ENCODE peak calls at places on chromosomes 6 and 20, in four cellular contexts. One of them, this sample, is unnamed.

GRCh38 chr20:11090751-11091150 is 417.0 kb upstream of the JAG1 start:
- DNase-seq in effector memory CD4-positive, alpha-beta T cell: no peak
- DNase-seq in NCI-H345: no peak
- DNase-seq in amniotic epithelial cell: no peak
- DNase-seq in this sample: no peak

GRCh38 chr6:47247227-47247797 is 62.4 kb downstream of the TNFRSF21 start:
- DNase-seq in amniotic epithelial cell: no peak
- DNase-seq in effector memory CD4-positive, alpha-beta T cell: no peak
- DNase-seq in NCI-H345: peak; percentile 26
- DNase-seq in this sample: peak; percentile 19

GRCh38 chr6:87066449-87067288 is 28.2 kb downstream of the CGA start:
- DNase-seq in amniotic epithelial cell: peak; percentile 57
- DNase-seq in NCI-H345: peak; percentile 61
- DNase-seq in effector memory CD4-positive, alpha-beta T cell: peak; percentile 15
- DNase-seq in this sample: peak; percentile 48

GRCh38 chr20:50442526-50442925 is 67.7 kb upstream of the PTPN1 start:
- DNase-seq in amniotic epithelial cell: peak; percentile 69
- DNase-seq in effector memory CD4-positive, alpha-beta T cell: no peak
- DNase-seq in NCI-H345: no peak
- DNase-seq in this sample: no peak

GRCh38 chr20:39048000-39048696 is 86.0 kb downstream of the DHX35 start:
- DNase-seq in amniotic epithelial cell: peak; percentile 58
- DNase-seq in NCI-H345: peak; percentile 79
- DNase-seq in effector memory CD4-positive, alpha-beta T cell: peak; percentile 53
- DNase-seq in this sample: peak; percentile 35

GRCh38 chr6:106913111-106913510 is 61.4 kb downstream of the CD24 start:
- DNase-seq in amniotic epithelial cell: no peak
- DNase-seq in effector memory CD4-positive, alpha-beta T cell: no peak
- DNase-seq in NCI-H345: no peak
- DNase-seq in this sample: no peak

GRCh38 chr6:31142356-31142755 is 3.5 kb upstream of the PSORS1C2 start:
- DNase-seq in amniotic epithelial cell: no peak
- DNase-seq in NCI-H345: no peak
- DNase-seq in effector memory CD4-positive, alpha-beta T cell: no peak
- DNase-seq in this sample: no peak

GRCh38 chr6:75128881-75129570 is 76.8 kb downstream of the COL12A1 start:
- DNase-seq in NCI-H345: no peak
- DNase-seq in amniotic epithelial cell: peak; percentile 87
- DNase-seq in effector memory CD4-positive, alpha-beta T cell: no peak
- DNase-seq in this sample: no peak

GRCh38 chr6:84763397-84764331 is 734 bp downstream of the TBX18 start:
- DNase-seq in NCI-H345: no peak
- DNase-seq in amniotic epithelial cell: peak; percentile 81
- DNase-seq in effector memory CD4-positive, alpha-beta T cell: no peak
- DNase-seq in this sample: no peak

GRCh38 chr6:35731736-35732532 is 4.9 kb upstream of the ARMC12 start:
- DNase-seq in amniotic epithelial cell: peak; percentile 99
- DNase-seq in NCI-H345: peak; percentile 70
- DNase-seq in effector memory CD4-positive, alpha-beta T cell: peak; percentile 87
- DNase-seq in this sample: peak; percentile 59

GRCh38 chr6:35146453-35146852 is 5.3 kb upstream of the TCP11 start:
- DNase-seq in effector memory CD4-positive, alpha-beta T cell: no peak
- DNase-seq in NCI-H345: peak; percentile 20
- DNase-seq in amniotic epithelial cell: peak; percentile 32
- DNase-seq in this sample: no peak

GRCh38 chr6:52570291-52570700 is 6.6 kb downstream of the TRAM2 start:
- DNase-seq in effector memory CD4-positive, alpha-beta T cell: no peak
- DNase-seq in NCI-H345: no peak
- DNase-seq in amniotic epithelial cell: peak; percentile 48
- DNase-seq in this sample: no peak

GRCh38 chr20:17281478-17281877 is 54.6 kb downstream of the PCSK2 start:
- DNase-seq in effector memory CD4-positive, alpha-beta T cell: no peak
- DNase-seq in amniotic epithelial cell: no peak
- DNase-seq in NCI-H345: peak; percentile 36
- DNase-seq in this sample: no peak

GRCh38 chr6:149323925-149324324 is 6.4 kb downstream of the TAB2 start:
- DNase-seq in NCI-H345: no peak
- DNase-seq in effector memory CD4-positive, alpha-beta T cell: no peak
- DNase-seq in amniotic epithelial cell: no peak
- DNase-seq in this sample: no peak

GRCh38 chr6:32070814-32071466 is 32.7 kb downstream of the CYP21A2 start:
- DNase-seq in amniotic epithelial cell: no peak
- DNase-seq in NCI-H345: no peak
- DNase-seq in effector memory CD4-positive, alpha-beta T cell: no peak
- DNase-seq in this sample: no peak